ENCODE peak calls at places on chromosomes 5 and 9, in five cellular contexts. One of them, this sample, is unnamed.

GRCh38 chr5:153551537-153552079 is 61.1 kb downstream of the GRIA1 start:
- DNase-seq in upper lobe of left lung: no peak
- DNase-seq in CD8-positive, alpha-beta memory T cell: no peak
- DNase-seq in A549: peak
- DNase-seq in effector memory CD4-positive, alpha-beta T cell: no peak
- DNase-seq in this sample: no peak

GRCh38 chr5:127602896-127603470 is 45.9 kb upstream of the CTXN3 start:
- DNase-seq in CD8-positive, alpha-beta memory T cell: no peak
- DNase-seq in effector memory CD4-positive, alpha-beta T cell: no peak
- DNase-seq in upper lobe of left lung: no peak
- DNase-seq in A549: no peak
- DNase-seq in this sample: no peak

GRCh38 chr5:171986772-171987171 is 19.7 kb downstream of the FBXW11 start:
- DNase-seq in effector memory CD4-positive, alpha-beta T cell: no peak
- DNase-seq in A549: no peak
- DNase-seq in CD8-positive, alpha-beta memory T cell: no peak
- DNase-seq in upper lobe of left lung: no peak
- DNase-seq in this sample: no peak

GRCh38 chr5:464446-464842 is 21.5 kb downstream of the EXOC3 start:
- DNase-seq in CD8-positive, alpha-beta memory T cell: peak
- DNase-seq in A549: no peak
- DNase-seq in upper lobe of left lung: peak
- DNase-seq in effector memory CD4-positive, alpha-beta T cell: no peak
- DNase-seq in this sample: no peak

GRCh38 chr5:177389368-177390169 is 5.3 kb downstream of the SLC34A1 start:
- DNase-seq in effector memory CD4-positive, alpha-beta T cell: peak
- DNase-seq in CD8-positive, alpha-beta memory T cell: peak
- DNase-seq in upper lobe of left lung: no peak
- DNase-seq in A549: no peak
- DNase-seq in this sample: no peak

GRCh38 chr5:34001231-34001935 is 6.5 kb downstream of the AMACR start:
- DNase-seq in A549: no peak
- DNase-seq in CD8-positive, alpha-beta memory T cell: no peak
- DNase-seq in effector memory CD4-positive, alpha-beta T cell: no peak
- DNase-seq in upper lobe of left lung: no peak
- DNase-seq in this sample: no peak

GRCh38 chr9:27770541-27770940 is 197.3 kb upstream of the C9orf72 start:
- DNase-seq in CD8-positive, alpha-beta memory T cell: no peak
- DNase-seq in A549: no peak
- DNase-seq in effector memory CD4-positive, alpha-beta T cell: no peak
- DNase-seq in upper lobe of left lung: no peak
- DNase-seq in this sample: no peak

GRCh38 chr9:32738501-32739172 is 44.7 kb upstream of the TMEM215 start:
- DNase-seq in upper lobe of left lung: no peak
- DNase-seq in effector memory CD4-positive, alpha-beta T cell: no peak
- DNase-seq in CD8-positive, alpha-beta memory T cell: no peak
- DNase-seq in A549: no peak
- DNase-seq in this sample: no peak

DNA sequence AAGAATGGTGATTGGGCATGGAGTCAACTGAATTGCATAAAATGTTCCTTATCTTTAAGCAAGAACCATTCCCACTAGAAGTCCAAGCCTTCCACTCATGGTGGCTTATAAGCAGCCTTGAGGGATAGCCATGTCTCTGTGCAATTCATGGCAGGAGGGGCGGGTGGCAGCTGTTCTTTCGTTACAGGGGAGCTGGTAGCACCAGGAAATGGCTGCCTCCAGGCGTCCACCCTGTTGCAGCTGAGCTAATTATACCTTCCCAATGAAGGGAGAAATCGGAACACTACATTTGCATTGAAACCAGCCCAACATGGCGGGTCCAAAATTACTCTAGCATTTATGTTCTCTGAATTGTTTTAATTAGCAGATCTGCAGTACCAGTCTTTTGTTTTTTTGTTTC is 289.8 kb downstream of the NTRK2 start:
- DNase-seq in A549: no peak
- DNase-seq in effector memory CD4-positive, alpha-beta T cell: no peak
- DNase-seq in upper lobe of left lung: no peak
- DNase-seq in CD8-positive, alpha-beta memory T cell: no peak
- DNase-seq in this sample: no peak
- H3K4me3 ChIP-seq in A549: no peak
- H3K4me3 ChIP-seq in effector memory CD4-positive, alpha-beta T cell: no peak
- H3K4me3 ChIP-seq in upper lobe of left lung: no peak
- H3K4me3 ChIP-seq in CD8-positive, alpha-beta memory T cell: no peak
- H3K4me3 ChIP-seq in this sample: no peak

DNA sequence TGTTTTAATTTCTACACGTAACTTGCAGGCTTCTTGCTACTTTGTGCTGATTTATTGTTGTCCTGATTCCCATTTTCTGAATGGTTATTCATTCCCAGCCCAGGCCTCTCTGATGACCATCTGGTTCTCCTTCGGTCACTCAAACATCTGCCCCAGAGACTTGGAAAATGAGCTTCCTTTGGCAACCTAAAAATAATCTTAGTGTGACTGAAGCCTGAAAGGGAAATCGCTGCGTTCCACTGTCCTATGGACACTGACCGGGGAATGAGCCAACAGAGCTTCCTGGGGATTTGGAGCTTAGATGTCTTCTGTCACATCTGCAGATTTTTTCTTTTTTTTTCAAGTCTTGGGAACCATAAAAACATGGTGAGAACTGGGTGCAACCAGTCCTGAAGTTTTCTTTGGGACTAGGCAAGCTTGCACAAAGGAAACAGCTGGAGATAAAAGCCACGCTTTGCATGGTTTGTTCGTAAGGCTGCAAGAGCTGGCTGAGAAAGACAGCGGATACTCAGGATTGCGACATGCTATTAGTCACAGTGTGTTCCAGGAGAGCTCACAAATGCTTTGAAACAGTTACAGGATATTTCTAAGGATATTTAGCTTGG is 146.3 kb downstream of the GOLPH3 start:
- DNase-seq in A549: peak
- DNase-seq in CD8-positive, alpha-beta memory T cell: no peak
- DNase-seq in upper lobe of left lung: no peak
- DNase-seq in effector memory CD4-positive, alpha-beta T cell: no peak
- DNase-seq in this sample: no peak
- H3K4me3 ChIP-seq in A549: no peak
- H3K4me3 ChIP-seq in CD8-positive, alpha-beta memory T cell: no peak
- H3K4me3 ChIP-seq in upper lobe of left lung: peak
- H3K4me3 ChIP-seq in effector memory CD4-positive, alpha-beta T cell: no peak
- H3K4me3 ChIP-seq in this sample: no peak

GRCh38 chr9:83220737-83221136 is 157.8 kb upstream of the RASEF start:
- DNase-seq in A549: no peak
- DNase-seq in upper lobe of left lung: no peak
- DNase-seq in CD8-positive, alpha-beta memory T cell: no peak
- DNase-seq in effector memory CD4-positive, alpha-beta T cell: no peak
- DNase-seq in this sample: no peak
- H3K4me3 ChIP-seq in A549: no peak
- H3K4me3 ChIP-seq in upper lobe of left lung: no peak
- H3K4me3 ChIP-seq in CD8-positive, alpha-beta memory T cell: no peak
- H3K4me3 ChIP-seq in effector memory CD4-positive, alpha-beta T cell: no peak
- H3K4me3 ChIP-seq in this sample: no peak

GRCh38 chr5:149550608-149551226 is 522 bp downstream of the CSNK1A1 start:
- DNase-seq in upper lobe of left lung: no peak
- DNase-seq in A549: no peak
- DNase-seq in CD8-positive, alpha-beta memory T cell: peak
- DNase-seq in effector memory CD4-positive, alpha-beta T cell: no peak
- DNase-seq in this sample: no peak
- H3K4me3 ChIP-seq in upper lobe of left lung: peak
- H3K4me3 ChIP-seq in A549: peak
- H3K4me3 ChIP-seq in CD8-positive, alpha-beta memory T cell: peak
- H3K4me3 ChIP-seq in effector memory CD4-positive, alpha-beta T cell: peak
- H3K4me3 ChIP-seq in this sample: peak

DNA sequence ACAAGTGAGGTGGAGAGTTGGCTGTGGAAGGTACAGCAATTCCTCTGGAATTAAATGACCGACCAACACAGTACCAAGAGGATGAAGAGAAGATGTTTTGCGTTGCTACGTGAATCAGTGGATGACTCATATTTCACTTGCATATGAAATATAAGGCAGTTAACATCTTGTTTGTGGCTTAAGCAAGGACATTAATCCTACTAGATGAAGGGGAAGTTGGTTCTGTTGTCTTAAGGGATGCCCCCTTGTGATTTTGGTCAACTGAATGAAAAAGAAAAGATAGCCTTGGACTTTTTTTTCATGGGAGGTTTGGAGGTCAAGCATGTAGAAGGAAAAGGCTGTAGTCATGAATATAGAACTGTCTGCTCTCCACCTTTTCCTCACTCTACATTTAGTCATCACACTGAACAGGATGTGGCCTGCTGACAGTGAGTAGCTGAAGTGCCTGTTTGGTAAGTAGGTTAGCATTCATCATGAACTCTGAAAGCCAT is 33.9 kb downstream of the VLDLR start:
- DNase-seq in effector memory CD4-positive, alpha-beta T cell: peak
- DNase-seq in CD8-positive, alpha-beta memory T cell: peak
- DNase-seq in upper lobe of left lung: no peak
- DNase-seq in A549: peak
- DNase-seq in this sample: no peak
- H3K4me3 ChIP-seq in effector memory CD4-positive, alpha-beta T cell: no peak
- H3K4me3 ChIP-seq in CD8-positive, alpha-beta memory T cell: no peak
- H3K4me3 ChIP-seq in upper lobe of left lung: no peak
- H3K4me3 ChIP-seq in A549: no peak
- H3K4me3 ChIP-seq in this sample: no peak

GRCh38 chr9:135502168-135502872 is 1.8 kb downstream of the MRPS2 start:
- DNase-seq in A549: no peak
- DNase-seq in upper lobe of left lung: peak
- DNase-seq in CD8-positive, alpha-beta memory T cell: no peak
- DNase-seq in effector memory CD4-positive, alpha-beta T cell: no peak
- DNase-seq in this sample: no peak
- H3K4me3 ChIP-seq in A549: peak
- H3K4me3 ChIP-seq in upper lobe of left lung: peak
- H3K4me3 ChIP-seq in CD8-positive, alpha-beta memory T cell: peak
- H3K4me3 ChIP-seq in effector memory CD4-positive, alpha-beta T cell: no peak
- H3K4me3 ChIP-seq in this sample: peak

GRCh38 chr5:132424167-132424935 is 54.8 kb downstream of the SLC22A5 start:
- DNase-seq in CD8-positive, alpha-beta memory T cell: no peak
- DNase-seq in effector memory CD4-positive, alpha-beta T cell: no peak
- DNase-seq in upper lobe of left lung: no peak
- DNase-seq in A549: no peak
- DNase-seq in this sample: no peak
- H3K4me3 ChIP-seq in CD8-positive, alpha-beta memory T cell: peak
- H3K4me3 ChIP-seq in effector memory CD4-positive, alpha-beta T cell: no peak
- H3K4me3 ChIP-seq in upper lobe of left lung: peak
- H3K4me3 ChIP-seq in A549: no peak
- H3K4me3 ChIP-seq in this sample: no peak

DNA sequence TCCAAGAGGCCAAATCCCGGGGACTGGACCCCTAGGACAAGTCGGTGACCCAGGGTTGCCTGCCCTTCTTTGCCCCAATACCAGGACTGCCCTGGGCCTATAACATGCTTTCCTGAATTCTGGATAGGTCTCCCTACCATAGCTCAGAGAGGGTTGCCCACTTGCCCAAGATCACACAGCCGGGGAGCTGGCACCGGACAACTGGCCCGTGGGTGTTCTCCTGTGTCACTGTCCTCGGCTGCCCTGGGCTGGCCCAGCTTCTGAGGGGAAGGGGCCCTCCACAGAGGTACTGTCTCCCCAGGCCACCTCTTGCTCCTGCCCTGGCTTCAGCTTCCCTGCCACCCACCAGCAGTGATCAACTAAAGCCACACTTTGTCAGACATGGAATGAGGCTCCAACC is 28.8 kb upstream of the TTLL11 start:
- DNase-seq in A549: no peak
- DNase-seq in upper lobe of left lung: no peak
- DNase-seq in CD8-positive, alpha-beta memory T cell: no peak
- DNase-seq in effector memory CD4-positive, alpha-beta T cell: no peak
- DNase-seq in this sample: no peak
- H3K4me3 ChIP-seq in A549: no peak
- H3K4me3 ChIP-seq in upper lobe of left lung: no peak
- H3K4me3 ChIP-seq in CD8-positive, alpha-beta memory T cell: no peak
- H3K4me3 ChIP-seq in effector memory CD4-positive, alpha-beta T cell: no peak
- H3K4me3 ChIP-seq in this sample: no peak

GRCh38 chr9:8542537-8542936 is 743.0 kb upstream of the DMAC1 start:
- DNase-seq in effector memory CD4-positive, alpha-beta T cell: no peak
- DNase-seq in A549: no peak
- DNase-seq in CD8-positive, alpha-beta memory T cell: no peak
- DNase-seq in upper lobe of left lung: no peak
- DNase-seq in this sample: no peak
- H3K4me3 ChIP-seq in effector memory CD4-positive, alpha-beta T cell: no peak
- H3K4me3 ChIP-seq in A549: no peak
- H3K4me3 ChIP-seq in CD8-positive, alpha-beta memory T cell: no peak
- H3K4me3 ChIP-seq in upper lobe of left lung: no peak
- H3K4me3 ChIP-seq in this sample: no peak